ENCODE peak calls at places on chromosome X, in five cellular contexts. M is NCI-H510A treated with DMSO at 0.1 percent for 48 hours, F is colonic mucosa, D is AG20443, Z is ELR. L is an unnamed sample.

GRCh38 chrX:146602246-146602645 is 207.3 kb upstream of the CXorf51B start:
- DNase-seq in M (no peak), F (no peak), D (no peak), Z (no peak), L (no peak)

GRCh38 chrX:29376584-29376983 is 789.3 kb downstream of the IL1RAPL1 start:
- DNase-seq in M (no peak), F (no peak), D (no peak), Z (no peak), L (no peak)

GRCh38 chrX:15107367-15107988 is 162.4 kb downstream of the ASB9 start:
- DNase-seq in M (no peak), F (no peak), D (no peak), Z (no peak), L (no peak)

GRCh38 chrX:96453139-96453538 is 231.5 kb upstream of the DIAPH2 start:
- DNase-seq in M (no peak), F (no peak), D (no peak), Z (no peak), L (no peak)

GRCh38 chrX:152806035-152806434 is 24.5 kb downstream of the CETN2 start:
- DNase-seq in M (no peak), F (no peak), D (no peak), Z (peak; percentile 40), L (no peak)

GRCh38 chrX:132488092-132488749 is 617 bp downstream of the MBNL3 start:
- DNase-seq in M (no peak), F (no peak), D (peak; percentile 11), Z (peak; percentile 18), L (peak; percentile 11)

GRCh38 chrX:24169211-24169610 is 19.7 kb downstream of the ZFX start:
- DNase-seq in M (no peak), F (no peak), D (peak; percentile 9), Z (no peak), L (no peak)

GRCh38 chrX:22760513-22761057 is 239.2 kb upstream of the DDX53 start:
- DNase-seq in M (no peak), F (no peak), D (peak; percentile 3), Z (peak; percentile 10), L (no peak)

GRCh38 chrX:136034622-136035021 is 49.4 kb downstream of the SLC9A6 start:
- DNase-seq in M (no peak), F (no peak), D (no peak), Z (no peak), L (no peak)

GRCh38 chrX:1661048-1661921 is 46.4 kb downstream of the ASMT start:
- DNase-seq in M (no peak), F (peak; percentile 33), D (no peak), Z (no peak), L (no peak)

GRCh38 chrX:2917767-2918166 is 11.4 kb downstream of the ARSD start:
- DNase-seq in M (no peak), F (no peak), D (no peak), Z (no peak), L (no peak)